ENCODE peak calls at places on chromosome 3, in eight cellular contexts. S is CD4-positive, alpha-beta T cell; O is mesendoderm; W is psoas muscle; B is AG04450; F is thyroid gland; D is body of pancreas; G is substantia nigra. J is an unnamed sample.

GRCh38 chr3:52682016-52682415 is 3.7 kb downstream of the PBRM1 start:
- DNase-seq in S (no peak), O (peak), W (no peak), B (no peak), F (peak), D (no peak), G (no peak), J (peak)

GRCh38 chr3:25428003-25428861 is at the start of gene RARB:
- DNase-seq in S (no peak), O (peak), W (peak), B (peak), F (peak), D (peak), G (no peak), J (peak)

GRCh38 chr3:191020730-191021405 is 158.4 kb upstream of the GMNC start:
- DNase-seq in S (no peak), O (no peak), W (no peak), B (no peak), F (no peak), D (no peak), G (no peak), J (no peak)

GRCh38 chr3:32109256-32109655 is 2.8 kb downstream of the GPD1L start:
- DNase-seq in S (no peak), O (peak), W (peak), B (no peak), F (peak), D (peak), G (peak), J (no peak)

GRCh38 chr3:12979151-12979946 is 93.9 kb downstream of the IQSEC1 start:
- DNase-seq in S (no peak), O (peak), W (no peak), B (no peak), F (no peak), D (no peak), G (no peak), J (no peak)

GRCh38 chr3:73535935-73536334 is 88.8 kb downstream of the PDZRN3 start:
- DNase-seq in S (no peak), O (no peak), W (no peak), B (no peak), F (no peak), D (no peak), G (no peak), J (no peak)

GRCh38 chr3:64229903-64230302 is 4.6 kb upstream of the PRICKLE2 start:
- DNase-seq in S (no peak), O (peak), W (no peak), B (no peak), F (peak), D (no peak), G (no peak), J (no peak)

GRCh38 chr3:158765518-158766205 is 33.4 kb upstream of the RARRES1 start:
- DNase-seq in S (no peak), O (no peak), W (no peak), B (no peak), F (no peak), D (no peak), G (no peak), J (no peak)

GRCh38 chr3:72143322-72143721 is 358.4 kb upstream of the PROK2 start:
- DNase-seq in S (no peak), O (no peak), W (no peak), B (no peak), F (no peak), D (no peak), G (no peak), J (no peak)

GRCh38 chr3:136332776-136333175 is 82.6 kb downstream of the PCCB start:
- DNase-seq in S (no peak), O (no peak), W (no peak), B (peak), F (no peak), D (no peak), G (no peak), J (no peak)

GRCh38 chr3:152260529-152260928 is 8.2 kb upstream of the MBNL1 start:
- DNase-seq in S (no peak), O (no peak), W (no peak), B (no peak), F (no peak), D (no peak), G (no peak), J (no peak)

GRCh38 chr3:30770387-30770786 is 124.1 kb downstream of the GADL1 start:
- DNase-seq in S (no peak), O (peak), W (peak), B (peak), F (no peak), D (peak), G (no peak), J (no peak)

GRCh38 chr3:146491303-146491702 is 21.9 kb upstream of the PLSCR2 start:
- DNase-seq in S (no peak), O (no peak), W (no peak), B (no peak), F (no peak), D (no peak), G (no peak), J (no peak)

GRCh38 chr3:23548706-23549105 is 257.0 kb upstream of the UBE2E1 start:
- DNase-seq in S (no peak), O (no peak), W (no peak), B (no peak), F (no peak), D (no peak), G (no peak), J (no peak)

GRCh38 chr3:177810162-177810623 is 612.9 kb upstream of the TBL1XR1 start:
- DNase-seq in S (no peak), O (no peak), W (no peak), B (peak), F (no peak), D (no peak), G (no peak), J (no peak)

GRCh38 chr3:149273096-149273751 is 51.6 kb upstream of the CP start:
- DNase-seq in S (no peak), O (peak), W (no peak), B (peak), F (peak), D (peak), G (no peak), J (peak)

GRCh38 chr3:4835616-4836043 is 143.6 kb upstream of the BHLHE40 start:
- DNase-seq in S (no peak), O (no peak), W (no peak), B (no peak), F (no peak), D (no peak), G (no peak), J (no peak)

GRCh38 chr3:166405465-166405864 is 568.2 kb upstream of the BCHE start:
- DNase-seq in S (no peak), O (no peak), W (no peak), B (no peak), F (no peak), D (no peak), G (no peak), J (no peak)

GRCh38 chr3:65177879-65178484 is 490.2 kb upstream of the ADAMTS9 start:
- DNase-seq in S (no peak), O (no peak), W (no peak), B (no peak), F (no peak), D (no peak), G (no peak), J (no peak)

GRCh38 chr3:141370065-141370533 is 1.8 kb downstream of the ZBTB38 start:
- DNase-seq in S (peak), O (peak), W (no peak), B (no peak), F (peak), D (peak), G (no peak), J (peak)

DNA sequence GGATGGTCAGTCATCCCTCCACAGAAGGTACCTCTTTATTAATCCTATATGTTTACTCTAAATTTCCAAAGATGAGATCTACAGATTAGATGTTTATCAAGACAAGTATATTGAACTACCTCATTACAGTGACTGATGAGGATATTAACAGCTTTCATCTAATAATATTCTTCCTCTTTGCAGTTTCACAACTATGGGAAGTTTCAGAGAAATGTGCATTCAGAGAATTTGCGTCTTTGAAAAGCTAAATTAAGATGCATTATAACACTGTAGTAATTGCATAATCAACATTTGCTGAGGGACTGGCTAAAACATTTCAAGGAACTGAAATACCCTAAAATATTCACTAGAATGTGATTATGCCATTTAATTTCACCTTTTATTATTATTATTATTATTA is 46.7 kb downstream of the MCF2L2 start:
- DNase-seq in S (no peak), O (no peak), W (no peak), B (no peak), F (no peak), D (no peak), G (no peak), J (no peak)
- H3K27ac ChIP-seq in S (no peak), O (no peak), W (no peak), B (no peak), F (no peak), D (peak), G (no peak), J (no peak)

GRCh38 chr3:45626096-45626887 is 31.7 kb downstream of the LIMD1 start:
- DNase-seq in S (no peak), O (no peak), W (no peak), B (no peak), F (no peak), D (no peak), G (no peak), J (no peak)

GRCh38 chr3:45631486-45631885 is 36.9 kb downstream of the LIMD1 start:
- DNase-seq in S (no peak), O (no peak), W (no peak), B (no peak), F (no peak), D (no peak), G (no peak), J (no peak)

GRCh38 chr3:45632956-45633355 is 38.4 kb downstream of the LIMD1 start:
- DNase-seq in S (no peak), O (no peak), W (no peak), B (no peak), F (no peak), D (no peak), G (no peak), J (no peak)

GRCh38 chr3:45628746-45629145 is 34.2 kb downstream of the LIMD1 start:
- DNase-seq in S (no peak), O (no peak), W (no peak), B (no peak), F (no peak), D (no peak), G (no peak), J (no peak)

GRCh38 chr3:45630325-45630724 is 35.8 kb downstream of the LIMD1 start:
- DNase-seq in S (no peak), O (no peak), W (no peak), B (no peak), F (no peak), D (no peak), G (no peak), J (no peak)
- H3K27ac ChIP-seq in S (no peak), O (no peak), W (no peak), B (no peak), F (no peak), D (no peak), G (no peak), J (no peak)

DNA sequence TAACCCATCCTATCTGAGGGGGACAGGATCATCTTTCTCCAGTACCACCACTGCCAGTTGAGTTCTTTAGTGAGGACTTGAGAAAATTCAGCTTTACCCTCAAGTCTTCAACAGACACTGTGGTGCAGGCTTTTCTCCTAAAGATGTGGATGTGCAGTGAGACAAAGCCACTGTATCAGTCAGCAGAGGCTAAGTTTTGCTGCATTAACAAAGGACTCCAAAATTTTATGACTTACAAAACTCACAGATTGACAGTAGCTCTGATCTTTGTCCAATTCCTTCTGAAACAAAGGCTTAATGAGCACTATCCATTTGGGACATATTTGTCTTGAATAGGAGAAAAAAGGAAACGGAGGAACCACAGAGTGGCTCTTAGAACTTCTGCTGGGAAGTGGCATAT is 87.9 kb downstream of the MITF start:
- DNase-seq in S (no peak), O (no peak), W (no peak), B (no peak), F (no peak), D (no peak), G (no peak), J (no peak)
- H3K27ac ChIP-seq in S (no peak), O (no peak), W (no peak), B (no peak), F (no peak), D (no peak), G (no peak), J (no peak)

GRCh38 chr3:10888523-10889081 is 72.6 kb downstream of the SLC6A11 start:
- DNase-seq in S (no peak), O (no peak), W (no peak), B (no peak), F (no peak), D (no peak), G (no peak), J (no peak)
- H3K27ac ChIP-seq in S (no peak), O (no peak), W (no peak), B (no peak), F (no peak), D (no peak), G (no peak), J (no peak)

GRCh38 chr3:42632146-42632545 is 21.4 kb upstream of the ZBTB47 start:
- DNase-seq in S (no peak), O (no peak), W (no peak), B (no peak), F (no peak), D (no peak), G (no peak), J (no peak)
- H3K27ac ChIP-seq in S (no peak), O (no peak), W (peak), B (no peak), F (no peak), D (no peak), G (no peak), J (no peak)

DNA sequence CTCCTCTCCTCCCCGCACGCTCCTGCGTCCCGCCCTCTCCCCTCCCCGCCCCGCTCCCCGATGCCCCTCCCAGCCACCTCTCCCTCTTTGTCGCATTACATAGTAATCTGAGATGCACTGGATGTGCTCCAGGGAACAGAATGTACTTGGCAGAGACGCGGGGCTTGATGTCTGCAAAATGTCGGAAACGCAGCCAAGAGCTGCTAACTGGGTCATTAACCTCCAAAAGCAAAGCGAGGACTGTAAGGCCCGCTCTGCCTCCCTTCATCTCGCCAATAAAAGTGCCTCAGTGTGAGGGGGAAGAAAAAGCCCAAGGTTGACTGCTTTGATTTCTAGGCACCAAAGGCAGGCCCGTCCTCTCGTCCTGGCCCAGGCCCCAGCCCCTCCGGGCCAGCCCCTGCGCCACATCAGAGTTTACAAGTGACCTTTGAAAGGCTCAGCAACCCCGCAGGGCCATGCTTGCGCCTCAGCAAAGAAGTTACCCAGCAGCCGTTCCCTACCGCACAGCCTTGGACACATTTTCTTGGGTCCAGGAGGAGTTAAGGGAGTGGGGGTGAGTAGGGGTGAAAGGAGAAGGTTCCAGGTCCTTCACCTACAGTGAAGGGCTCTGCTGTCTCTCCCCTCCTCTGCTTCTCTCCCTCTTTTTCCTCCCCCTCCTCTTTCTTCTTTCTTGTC is 223.7 kb upstream of the TPRG1 start:
- DNase-seq in S (no peak), O (peak), W (peak), B (no peak), F (peak), D (peak), G (peak), J (peak)
- H3K27ac ChIP-seq in S (no peak), O (peak), W (peak), B (peak), F (peak), D (peak), G (peak), J (no peak)

GRCh38 chr3:183766745-183767606 is 58.4 kb downstream of the MAP6D1 start:
- DNase-seq in S (peak), O (peak), W (peak), B (no peak), F (peak), D (peak), G (peak), J (peak)
- H3K27ac ChIP-seq in S (no peak), O (no peak), W (no peak), B (no peak), F (peak), D (no peak), G (peak), J (no peak)

GRCh38 chr3:9768376-9768775 is 1.4 kb downstream of the CAMK1 start:
- DNase-seq in S (no peak), O (no peak), W (no peak), B (no peak), F (no peak), D (no peak), G (no peak), J (no peak)
- H3K27ac ChIP-seq in S (no peak), O (no peak), W (no peak), B (no peak), F (no peak), D (no peak), G (no peak), J (no peak)

J was measured in neural progenitor cell.